ENCODE peak calls at places on chromosomes 16 and 17, in eight cellular contexts. G, M, C, K, D, T, J and R are unnamed samples.

GRCh38 chr17:27896656-27897055 is 3.5 kb upstream of the LYRM9 start:
- DNase-seq in G (no peak), M (no peak), C (no peak), K (no peak), D (no peak), T (no peak), J (no peak), R (no peak)

GRCh38 chr17:59357929-59358328 is 26.5 kb downstream of the YPEL2 start:
- DNase-seq in G (no peak), M (peak), C (no peak), K (no peak), D (no peak), T (no peak), J (no peak), R (no peak)

GRCh38 chr16:60329110-60329509 is 1595.0 kb upstream of the GOT2 start:
- DNase-seq in G (no peak), M (no peak), C (no peak), K (no peak), D (no peak), T (no peak), J (no peak), R (no peak)

GRCh38 chr16:31127182-31127581 is 8.3 kb downstream of the PRSS8 start:
- DNase-seq in G (no peak), M (no peak), C (no peak), K (no peak), D (no peak), T (no peak), J (no peak), R (no peak)

GRCh38 chr17:47738178-47738577 is 5.1 kb downstream of the TBX21 start:
- DNase-seq in G (no peak), M (no peak), C (no peak), K (no peak), D (no peak), T (no peak), J (no peak), R (no peak)

GRCh38 chr17:51251010-51251409 is 8.8 kb downstream of the MBTD1 start:
- DNase-seq in G (no peak), M (no peak), C (no peak), K (no peak), D (no peak), T (no peak), J (no peak), R (no peak)

GRCh38 chr17:83181991-83182619 is 102.7 kb downstream of the METRNL start:
- DNase-seq in G (no peak), M (no peak), C (no peak), K (no peak), D (no peak), T (no peak), J (peak), R (no peak)

GRCh38 chr17:49086649-49087048 is 45.9 kb upstream of the B4GALNT2 start:
- DNase-seq in G (no peak), M (no peak), C (no peak), K (no peak), D (no peak), T (no peak), J (no peak), R (no peak)

GRCh38 chr16:67014641-67015315 is 14.2 kb upstream of the CBFB start:
- DNase-seq in G (no peak), M (no peak), C (no peak), K (no peak), D (no peak), T (no peak), J (peak), R (no peak)

GRCh38 chr17:81129711-81130367 is 35.5 kb upstream of the PVALEF start:
- DNase-seq in G (no peak), M (no peak), C (no peak), K (no peak), D (no peak), T (no peak), J (no peak), R (no peak)

GRCh38 chr16:80803341-80804060 is 897 bp downstream of the CDYL2 start:
- DNase-seq in G (peak), M (no peak), C (peak), K (no peak), D (peak), T (peak), J (no peak), R (no peak)

GRCh38 chr17:80023261-80024205 is 12.1 kb downstream of the TBC1D16 start:
- DNase-seq in G (no peak), M (no peak), C (no peak), K (no peak), D (peak), T (no peak), J (no peak), R (no peak)

GRCh38 chr17:79420318-79421243 is 190.3 kb downstream of the RBFOX3 start:
- DNase-seq in G (no peak), M (no peak), C (peak), K (peak), D (no peak), T (no peak), J (no peak), R (no peak)

GRCh38 chr16:75138636-75139035 is 9.7 kb upstream of the ZFP1 start:
- DNase-seq in G (no peak), M (no peak), C (no peak), K (no peak), D (no peak), T (no peak), J (no peak), R (no peak)

GRCh38 chr17:7884581-7885356 is 3.8 kb upstream of the CHD3 start:
- DNase-seq in G (peak), M (no peak), C (peak), K (no peak), D (peak), T (no peak), J (no peak), R (peak)

GRCh38 chr16:48271728-48272127 is 24.4 kb upstream of the ABCC11 start:
- DNase-seq in G (no peak), M (peak), C (no peak), K (no peak), D (no peak), T (no peak), J (no peak), R (no peak)
- TF ChIP-seq CTCF in G (no peak), M (peak), C (no peak), K (peak), D (no peak), T (no peak), J (no peak), R (no peak)

DNA sequence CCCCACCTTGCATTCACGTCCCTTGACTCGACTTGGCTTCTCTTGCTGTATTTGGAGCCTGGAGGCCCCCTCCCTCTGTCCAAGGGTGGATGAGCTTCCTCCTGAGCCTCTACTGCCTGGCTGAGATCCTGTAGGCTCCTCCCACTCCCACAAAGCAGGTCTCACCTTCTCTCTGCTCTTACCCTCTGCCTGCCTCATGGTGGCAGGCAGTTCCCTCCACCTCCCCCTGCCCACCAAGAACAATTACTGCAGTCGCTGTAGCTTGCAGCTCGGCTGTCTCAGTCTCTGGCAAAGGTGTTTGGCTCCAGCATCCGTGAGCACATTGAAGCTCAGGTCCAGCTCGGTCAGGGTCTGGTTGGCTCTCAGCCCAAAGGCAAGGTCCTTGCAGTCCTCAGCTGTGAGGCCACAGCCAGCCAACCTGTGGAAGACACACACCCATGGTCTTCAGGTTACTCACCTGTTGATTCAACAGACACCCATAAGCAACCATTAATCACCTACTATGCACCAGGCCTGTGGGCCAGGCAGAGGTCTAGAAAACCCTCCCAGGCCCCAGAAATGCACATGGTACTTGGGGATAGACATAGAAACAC is 42.6 kb downstream of the NLRP1 start:
- DNase-seq in G (no peak), M (no peak), C (no peak), K (no peak), D (no peak), T (no peak), J (no peak), R (peak)
- TF ChIP-seq CTCF in G (no peak), M (no peak), C (no peak), K (no peak), D (no peak), T (no peak), J (no peak), R (no peak)

DNA sequence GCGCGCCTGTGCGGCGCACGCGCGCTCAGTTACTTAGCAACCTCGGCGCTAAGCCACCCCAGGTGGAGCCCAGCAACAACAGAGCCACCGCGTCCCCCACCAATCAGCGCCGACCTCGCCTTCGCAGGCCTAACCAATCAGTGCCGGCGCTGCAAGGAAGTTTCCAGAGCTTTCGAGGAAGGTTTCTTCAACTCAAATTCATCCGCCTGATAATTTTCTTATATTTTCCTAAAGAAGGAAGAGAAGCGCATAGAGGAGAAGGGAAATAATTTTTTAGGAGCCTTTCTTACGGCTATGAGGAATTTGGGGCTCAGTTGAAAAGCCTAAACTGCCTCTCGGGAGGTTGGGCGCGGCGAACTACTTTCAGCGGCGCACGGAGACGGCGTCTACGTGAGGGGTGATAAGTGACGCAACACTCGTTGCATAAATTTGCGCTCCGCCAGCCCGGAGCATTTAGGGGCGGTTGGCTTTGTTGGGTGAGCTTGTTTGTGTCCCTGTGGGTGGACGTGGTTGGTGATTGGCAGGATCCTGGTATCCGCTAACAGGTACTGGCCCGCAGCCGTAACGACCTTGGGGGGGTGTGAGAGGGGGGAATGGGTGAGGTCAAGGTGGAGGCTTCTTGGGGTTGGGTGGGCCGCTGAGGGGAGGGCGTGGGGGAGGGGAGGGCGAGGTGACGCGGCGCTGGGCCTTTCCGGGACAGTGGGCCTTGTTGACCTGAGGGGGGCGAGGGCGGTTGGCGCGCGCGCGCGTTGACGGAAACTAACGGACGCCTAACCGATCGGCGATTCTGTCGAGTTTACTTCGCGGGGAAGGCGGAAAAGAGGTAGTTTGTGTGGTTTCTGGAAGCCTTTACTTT is at the start of gene UBB:
- DNase-seq in G (peak), M (peak), C (peak), K (peak), D (peak), T (peak), J (peak), R (peak)
- TF ChIP-seq CTCF in G (no peak), M (peak), C (no peak), K (no peak), D (no peak), T (no peak), J (peak), R (no peak)

DNA sequence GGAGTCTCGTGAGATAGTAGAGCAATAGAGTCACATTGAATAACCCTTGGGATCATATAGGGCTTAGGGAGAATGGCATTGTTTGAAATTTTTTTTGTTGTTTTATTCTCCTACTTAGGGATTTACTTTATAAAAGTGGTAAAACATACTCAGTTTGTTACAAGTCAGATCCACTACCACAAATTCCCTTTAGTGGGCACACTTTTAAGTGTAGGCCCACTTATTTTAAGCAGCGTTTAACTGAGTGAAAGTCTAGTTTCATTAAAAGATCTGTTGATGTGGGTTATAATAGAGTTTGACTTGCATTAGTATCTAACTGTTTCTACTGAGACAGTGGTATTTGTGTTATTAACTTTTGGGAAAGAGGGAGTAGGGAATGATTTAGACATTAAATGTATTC is 49.3 kb downstream of the USP10 start:
- DNase-seq in G (no peak), M (no peak), C (no peak), K (no peak), D (no peak), T (no peak), J (no peak), R (no peak)
- TF ChIP-seq CTCF in G (no peak), M (peak), C (no peak), K (no peak), D (no peak), T (no peak), J (no peak), R (no peak)

DNA sequence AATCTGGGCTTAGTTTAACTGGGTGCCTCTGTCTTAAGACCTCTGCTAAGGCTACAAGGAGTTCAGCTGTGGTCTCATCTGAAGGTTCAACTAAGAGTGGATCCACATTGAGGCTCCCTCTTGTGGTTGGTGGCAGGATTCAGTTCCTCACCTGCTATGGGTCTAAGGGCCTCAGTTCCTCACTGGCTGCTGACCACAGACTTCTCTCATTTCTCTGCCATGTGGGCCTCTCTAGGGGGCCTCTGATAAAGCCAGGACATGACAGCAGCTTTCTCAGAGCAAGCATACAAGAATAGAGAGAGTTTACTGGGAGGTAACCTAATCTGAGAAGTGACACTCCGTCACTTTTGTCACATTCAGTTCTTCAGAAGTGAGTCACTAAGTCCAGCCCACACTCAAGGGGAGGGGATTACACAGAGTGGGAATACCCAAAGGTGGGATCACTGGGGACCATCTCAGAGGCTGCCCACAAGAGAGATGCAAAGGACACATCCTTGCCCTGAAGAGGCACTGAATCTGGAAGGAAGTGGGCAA is 19.2 kb upstream of the ABAT start:
- DNase-seq in G (peak), M (no peak), C (peak), K (peak), D (no peak), T (no peak), J (no peak), R (peak)
- TF ChIP-seq CTCF in G (peak), M (peak), C (peak), K (peak), D (no peak), T (no peak), J (no peak), R (no peak)

DNA sequence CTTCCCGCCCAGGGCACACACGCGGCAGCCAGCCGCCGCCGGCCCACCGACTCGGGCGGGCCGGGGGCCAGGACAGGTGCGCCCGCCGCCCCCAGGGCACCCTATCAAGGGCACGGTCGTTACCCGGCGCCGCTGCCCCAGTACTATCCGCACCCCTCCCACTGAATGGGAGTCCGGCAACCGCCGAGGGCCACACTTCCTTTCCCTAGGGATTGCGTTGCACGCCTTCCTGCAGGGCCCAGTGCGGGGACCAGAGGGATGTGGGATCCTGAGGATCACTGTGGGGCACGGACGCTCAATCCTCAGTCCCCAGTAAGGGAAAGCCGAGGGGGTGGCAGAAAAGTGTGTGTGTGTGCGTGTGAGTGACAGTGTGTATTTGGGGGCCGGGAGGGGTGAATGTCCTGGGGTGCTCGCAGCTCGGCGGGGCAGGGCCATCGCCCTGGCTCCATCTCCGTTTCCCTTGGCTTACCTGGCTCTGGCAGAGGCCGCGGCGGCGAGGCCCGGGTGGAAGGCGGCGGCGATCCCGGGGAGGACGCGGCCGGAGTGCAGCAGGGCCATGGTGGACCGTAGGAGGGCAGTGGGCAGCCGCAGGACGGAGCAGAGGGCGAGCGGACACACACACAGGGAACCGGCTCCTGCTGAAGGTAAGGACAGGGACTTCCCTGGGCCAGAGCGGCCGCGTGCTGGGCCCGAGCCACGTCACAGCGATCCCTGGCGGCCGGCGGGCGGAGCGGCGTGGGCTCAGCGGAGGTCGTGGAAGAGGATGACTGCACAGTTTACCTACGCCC is at the start of gene GOT2:
- DNase-seq in G (peak), M (peak), C (peak), K (peak), D (peak), T (peak), J (peak), R (peak)
- TF ChIP-seq CTCF in G (peak), M (peak), C (peak), K (peak), D (peak), T (peak), J (peak), R (no peak)

GRCh38 chr16:84044108-84044488 is 1.5 kb upstream of the SLC38A8 start:
- DNase-seq in G (no peak), M (peak), C (no peak), K (no peak), D (no peak), T (no peak), J (no peak), R (no peak)
- TF ChIP-seq CTCF in G (peak), M (peak), C (peak), K (no peak), D (peak), T (no peak), J (no peak), R (no peak)

DNA sequence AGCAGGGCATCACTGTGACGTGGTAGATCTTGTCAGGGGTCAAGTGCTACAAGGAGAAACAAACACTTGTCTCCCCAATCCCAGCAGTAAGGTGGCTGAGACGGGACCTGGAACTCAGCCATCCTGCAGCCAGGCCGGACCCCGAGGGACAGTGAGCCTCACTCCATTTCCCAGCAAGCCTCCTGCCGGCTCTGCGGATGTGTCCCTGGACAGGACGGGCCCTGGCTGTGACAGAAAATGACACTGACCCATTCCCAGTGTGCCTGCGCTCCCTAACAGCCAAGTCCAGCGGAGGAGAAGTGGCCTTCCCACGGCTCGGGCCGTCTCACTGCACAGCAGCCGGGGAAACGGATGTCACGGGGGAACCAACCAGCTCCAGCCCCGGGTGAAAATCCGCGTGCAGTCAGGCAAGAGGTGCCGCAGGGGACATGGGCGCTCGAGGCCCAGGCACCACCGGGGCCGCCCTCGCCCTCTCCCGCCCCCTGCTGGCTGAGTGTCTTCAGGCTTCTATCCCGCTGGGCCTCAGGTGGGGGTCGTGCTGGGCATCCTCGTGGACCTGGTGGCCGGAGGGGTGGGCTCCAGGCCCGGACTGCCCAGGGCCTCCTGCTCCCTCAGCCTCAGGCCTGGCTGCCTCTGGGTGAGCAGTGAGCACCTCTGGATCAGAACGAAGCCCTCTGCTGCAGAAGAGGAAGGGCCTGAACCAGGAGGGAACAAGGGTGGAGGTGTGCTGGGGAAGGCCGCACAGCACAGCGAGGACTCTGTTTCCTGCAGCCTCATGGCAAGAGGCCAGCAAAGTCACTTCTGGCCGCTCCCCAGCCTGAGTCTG is 6.7 kb downstream of the HAGHL start:
- DNase-seq in G (no peak), M (no peak), C (peak), K (no peak), D (peak), T (no peak), J (no peak), R (no peak)
- TF ChIP-seq CTCF in G (peak), M (peak), C (no peak), K (peak), D (peak), T (no peak), J (no peak), R (no peak)

GRCh38 chr17:4560837-4561241 is 462 bp upstream of the GGT6 start:
- DNase-seq in G (no peak), M (no peak), C (no peak), K (no peak), D (no peak), T (no peak), J (no peak), R (no peak)
- TF ChIP-seq CTCF in G (no peak), M (no peak), C (no peak), K (no peak), D (no peak), T (no peak), J (no peak), R (no peak)

GRCh38 chr17:73432624-73433190 is 120.9 kb upstream of the CDC42EP4 start:
- DNase-seq in G (no peak), M (no peak), C (no peak), K (no peak), D (no peak), T (no peak), J (no peak), R (no peak)
- TF ChIP-seq CTCF in G (no peak), M (no peak), C (no peak), K (no peak), D (no peak), T (no peak), J (no peak), R (no peak)